ENCODE peak calls at places on chromosomes 7 and 10, in eight cellular contexts. K, V, E, B, C, M, O and Z are unnamed samples.

GRCh38 chr7:36390199-36391090 is 783 bp downstream of the ANLN start:
- DNase-seq in B (peak; percentile 96), K (no peak), M (peak; percentile 87), C (no peak), E (peak; percentile 12), V (peak; percentile 84), O (no peak), Z (peak; percentile 86)

GRCh38 chr7:38220452-38220851 is 42.4 kb downstream of the STARD3NL start:
- DNase-seq in C (no peak), E (no peak), V (no peak), M (no peak), O (no peak), K (no peak), B (no peak), Z (no peak)

GRCh38 chr7:54788664-54789063 is 29.7 kb upstream of the SEC61G start:
- DNase-seq in C (no peak), K (peak; percentile 79), O (peak; percentile 42), E (peak; percentile 6), M (peak; percentile 90), V (peak; percentile 86), B (peak; percentile 91), Z (peak; percentile 44)

GRCh38 chr10:14447112-14447839 is 116.6 kb upstream of the FRMD4A start:
- DNase-seq in M (no peak), K (no peak), O (no peak), B (no peak), C (no peak), E (no peak), V (no peak), Z (no peak)

GRCh38 chr7:41720886-41721285 is 18.0 kb upstream of the INHBA start:
- DNase-seq in K (no peak), V (no peak), B (no peak), E (no peak), M (no peak), O (no peak), C (no peak), Z (no peak)

GRCh38 chr10:93376372-93377296 is 105.5 kb downstream of the MYOF start:
- DNase-seq in O (peak; percentile 66), B (peak; percentile 92), V (peak; percentile 75), C (no peak), M (peak; percentile 87), K (peak; percentile 70), E (peak; percentile 52), Z (peak; percentile 15)

GRCh38 chr7:4134631-4135030 is 547.5 kb upstream of the FOXK1 start:
- DNase-seq in C (no peak), E (no peak), M (no peak), V (no peak), B (no peak), K (no peak), O (no peak), Z (no peak)

GRCh38 chr10:29253096-29254029 is 35.5 kb upstream of the LYZL1 start:
- DNase-seq in O (no peak), E (no peak), B (peak; percentile 18), M (no peak), C (no peak), V (no peak), K (no peak), Z (no peak)

GRCh38 chr7:118080947-118081346 is 103.0 kb upstream of the LSM8 start:
- DNase-seq in B (peak; percentile 63), C (no peak), O (no peak), K (peak; percentile 78), M (no peak), V (peak; percentile 87), E (no peak), Z (no peak)

GRCh38 chr10:67959839-67960476 is 75.5 kb downstream of the SIRT1 start:
- DNase-seq in B (no peak), K (no peak), E (no peak), O (no peak), M (no peak), C (no peak), V (no peak), Z (no peak)

GRCh38 chr10:116470768-116471415 is 43.2 kb downstream of the PNLIPRP3 start:
- DNase-seq in M (no peak), V (peak; percentile 28), E (no peak), C (no peak), O (no peak), K (no peak), B (peak; percentile 70), Z (no peak)

GRCh38 chr10:70761031-70761601 is 24.1 kb downstream of the TBATA start:
- DNase-seq in B (peak; percentile 35), E (no peak), V (no peak), C (no peak), O (no peak), M (peak; percentile 27), K (no peak), Z (no peak)

GRCh38 chr7:31133497-31133896 is 81.4 kb downstream of the ADCYAP1R1 start:
- DNase-seq in M (no peak), E (no peak), C (no peak), V (no peak), O (no peak), K (no peak), B (no peak), Z (no peak)

GRCh38 chr10:98382691-98383101 is 32.3 kb downstream of the PYROXD2 start:
- DNase-seq in M (no peak), O (no peak), V (no peak), K (no peak), E (no peak), B (peak; percentile 26), C (no peak), Z (no peak)

GRCh38 chr7:137287651-137288258 is 55.8 kb downstream of the PTN start:
- DNase-seq in M (no peak), O (no peak), C (no peak), E (no peak), B (peak; percentile 46), V (no peak), K (no peak), Z (no peak)

GRCh38 chr7:30694218-30694745 is 12.0 kb upstream of the CRHR2 start:
- DNase-seq in K (no peak), M (no peak), E (no peak), O (no peak), C (no peak), B (no peak), V (no peak), Z (no peak)

GRCh38 chr7:21426286-21426957 is 1.5 kb upstream of the SP4 start:
- DNase-seq in K (no peak), V (no peak), B (peak; percentile 34), E (no peak), O (no peak), M (no peak), C (no peak), Z (no peak)

GRCh38 chr10:38008006-38008405 is 2.5 kb upstream of the ZNF33A start:
- DNase-seq in M (no peak), K (no peak), B (no peak), O (no peak), V (no peak), E (no peak), C (no peak), Z (no peak)

GRCh38 chr10:25177754-25178135 is 2.9 kb downstream of the GPR158 start:
- DNase-seq in K (no peak), V (no peak), B (no peak), M (no peak), E (no peak), O (no peak), C (no peak), Z (no peak)

GRCh38 chr7:2474813-2475677 is 1.2 kb downstream of the GRIFIN start:
- DNase-seq in C (no peak), B (no peak), K (no peak), M (no peak), E (no peak), V (no peak), O (no peak), Z (no peak)

GRCh38 chr7:30148951-30149459 is 14.2 kb downstream of the MTURN start:
- DNase-seq in V (no peak), C (peak; percentile 70), K (no peak), B (no peak), M (no peak), O (no peak), E (no peak), Z (peak; percentile 50)

GRCh38 chr10:77909755-77910375 is 16.7 kb downstream of the DLG5 start:
- DNase-seq in C (no peak), K (no peak), V (peak; percentile 56), M (peak; percentile 67), E (no peak), O (no peak), B (peak; percentile 87), Z (peak; percentile 77)

GRCh38 chr7:157010588-157011332 is at the start of gene MNX1:
- DNase-seq in O (no peak), E (peak; percentile 91), C (no peak), M (no peak), B (no peak), V (peak; percentile 86), K (no peak), Z (peak; percentile 92)

GRCh38 chr7:77331938-77332695 is 84.0 kb downstream of the GSAP start:
- DNase-seq in V (peak; percentile 68), C (peak; percentile 63), K (peak; percentile 77), M (peak; percentile 81), B (peak; percentile 90), E (peak; percentile 81), O (peak; percentile 74), Z (peak; percentile 41)

GRCh38 chr7:112898432-112899290 is 108.5 kb upstream of the TMEM168 start:
- DNase-seq in V (peak; percentile 35), B (peak; percentile 72), K (peak; percentile 42), C (no peak), O (no peak), M (peak; percentile 69), E (peak; percentile 14), Z (peak; percentile 57)

GRCh38 chr10:131574363-131574706 is 262.8 kb upstream of the TCERG1L start:
- DNase-seq in V (no peak), K (no peak), E (no peak), B (no peak), O (no peak), M (no peak), C (no peak), Z (no peak)

GRCh38 chr7:15376601-15377000 is 185.2 kb downstream of the AGMO start:
- DNase-seq in O (no peak), E (no peak), K (no peak), B (no peak), M (no peak), V (no peak), C (no peak), Z (no peak)

GRCh38 chr7:1537631-1538412 is 7.3 kb downstream of the MAFK start:
- DNase-seq in M (peak; percentile 96), B (peak; percentile 91), K (peak; percentile 91), V (peak; percentile 99), O (peak; percentile 60), C (peak; percentile 49), E (no peak), Z (peak; percentile 68)

GRCh38 chr10:132445516-132446194 is 48.7 kb downstream of the PWWP2B start:
- DNase-seq in E (no peak), M (no peak), O (no peak), B (no peak), V (no peak), C (no peak), K (no peak), Z (no peak)

GRCh38 chr10:107144490-107144889 is 20.0 kb downstream of the SORCS1 start:
- DNase-seq in V (no peak), B (no peak), C (no peak), O (no peak), E (no peak), M (no peak), K (no peak), Z (no peak)

GRCh38 chr10:132245056-132245455 is 58.3 kb downstream of the DPYSL4 start:
- DNase-seq in M (no peak), K (no peak), E (no peak), C (no peak), V (no peak), O (no peak), B (no peak), Z (no peak)

GRCh38 chr7:101947899-101948298 is 130.5 kb downstream of the CUX1 start:
- DNase-seq in O (no peak), E (no peak), V (no peak), K (no peak), M (no peak), B (no peak), C (no peak), Z (no peak)

GRCh38 chr10:131554821-131555220 is 243.3 kb upstream of the TCERG1L start:
- DNase-seq in V (no peak), B (no peak), M (no peak), O (no peak), C (no peak), E (no peak), K (no peak), Z (no peak)

GRCh38 chr10:102837230-102837721 is at the start of gene CYP17A1:
- DNase-seq in V (peak; percentile 70), K (no peak), B (no peak), O (no peak), E (no peak), C (no peak), M (no peak), Z (no peak)